ENCODE peak calls at places on chromosomes 6 and 20, in five cellular contexts. Y is adrenal gland, H is heart left ventricle, T is heart right ventricle, R is thoracic aorta. U is an unnamed sample.

GRCh38 chr6:7893342-7893741 is 17.2 kb downstream of the TXNDC5 start:
- DNase-seq in Y (no peak), H (no peak), T (no peak), R (no peak), U (no peak)

GRCh38 chr6:167795874-167796667 is 30.6 kb upstream of the AFDN start:
- DNase-seq in Y (peak; percentile 51), H (peak; percentile 49), T (peak; percentile 40), R (no peak), U (no peak)

GRCh38 chr6:167345960-167346359 is 21.1 kb downstream of the TTLL2 start:
- DNase-seq in Y (no peak), H (no peak), T (no peak), R (no peak), U (no peak)

GRCh38 chr6:148358196-148358785 is 15.7 kb downstream of the SASH1 start:
- DNase-seq in Y (peak; percentile 20), H (peak; percentile 37), T (peak; percentile 54), R (no peak), U (peak; percentile 87)

GRCh38 chr6:22636450-22636849 is 67.1 kb downstream of the HDGFL1 start:
- DNase-seq in Y (no peak), H (no peak), T (no peak), R (no peak), U (no peak)

GRCh38 chr6:140602843-140603242 is 1228.4 kb upstream of the CITED2 start:
- DNase-seq in Y (no peak), H (no peak), T (no peak), R (no peak), U (no peak)

GRCh38 chr20:45322952-45323383 is 14.9 kb upstream of the MATN4 start:
- DNase-seq in Y (peak; percentile 84), H (peak; percentile 68), T (peak; percentile 62), R (no peak), U (peak; percentile 39)

GRCh38 chr6:132527791-132528190 is 10.3 kb upstream of the TAAR9 start:
- DNase-seq in Y (no peak), H (no peak), T (no peak), R (no peak), U (no peak)

GRCh38 chr20:10179574-10180298 is 38.9 kb upstream of the SNAP25 start:
- DNase-seq in Y (peak; percentile 31), H (no peak), T (no peak), R (no peak), U (no peak)

GRCh38 chr6:136095961-136096360 is 154.2 kb downstream of the MTFR2 start:
- DNase-seq in Y (peak; percentile 35), H (peak; percentile 61), T (peak; percentile 63), R (no peak), U (peak; percentile 82)

GRCh38 chr6:133041020-133041419 is 200.1 kb upstream of the EYA4 start:
- DNase-seq in Y (no peak), H (peak; percentile 38), T (peak; percentile 31), R (no peak), U (no peak)

GRCh38 chr6:54267798-54268197 is 40.4 kb upstream of the TINAG start:
- DNase-seq in Y (peak; percentile 28), H (no peak), T (no peak), R (no peak), U (peak; percentile 64)

GRCh38 chr6:109010703-109011102 is 83.9 kb downstream of the SESN1 start:
- DNase-seq in Y (no peak), H (no peak), T (no peak), R (no peak), U (no peak)

GRCh38 chr6:84568971-84569370 is 195.4 kb downstream of the TBX18 start:
- DNase-seq in Y (no peak), H (no peak), T (no peak), R (no peak), U (peak; percentile 81)
- TF ChIP-seq CTCF in Y (no peak), H (peak; percentile 16), T (no peak), R (no peak), U (peak; percentile 46)

DNA sequence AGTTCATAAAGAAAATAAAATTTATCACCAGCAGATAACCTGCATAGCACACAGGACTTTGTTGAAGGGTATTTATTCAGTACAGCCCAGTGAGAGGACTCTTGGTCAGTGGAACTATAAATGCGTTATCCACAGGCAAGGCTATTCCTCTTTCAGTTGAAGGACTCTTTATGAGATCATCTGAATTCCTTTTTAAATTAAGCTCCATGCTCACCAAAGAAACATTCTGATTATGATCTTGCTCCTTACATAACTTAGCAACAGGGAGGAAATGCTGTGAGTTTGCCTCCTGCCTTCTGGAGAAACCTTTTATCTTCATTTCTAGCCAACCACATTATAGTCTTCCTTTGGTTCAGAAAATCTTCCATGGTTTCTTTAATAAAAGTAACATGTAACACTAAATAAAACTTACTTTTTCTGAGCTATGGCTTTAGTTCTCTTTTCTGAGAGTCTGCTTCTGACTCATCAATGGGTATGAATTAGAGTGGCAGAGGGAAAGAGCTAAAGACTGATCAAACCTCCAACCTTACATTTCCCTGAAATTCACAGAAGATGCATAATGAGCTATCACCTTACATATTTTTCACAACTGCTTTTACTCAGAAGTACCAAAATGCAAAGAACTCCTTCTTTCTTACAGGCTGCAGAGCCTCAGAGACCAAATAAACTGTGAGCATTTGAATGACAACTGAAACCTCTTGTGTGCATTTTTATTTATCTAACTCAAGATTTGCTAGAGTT is 267.2 kb downstream of the ADGRG6 start:
- DNase-seq in Y (no peak), H (no peak), T (no peak), R (no peak), U (peak; percentile 48)
- H3K4me3 ChIP-seq in Y (no peak overlapping the region), H (no peak overlapping the region), T (no peak overlapping the region), R (no peak overlapping the region), U (no peak overlapping the region)

DNA sequence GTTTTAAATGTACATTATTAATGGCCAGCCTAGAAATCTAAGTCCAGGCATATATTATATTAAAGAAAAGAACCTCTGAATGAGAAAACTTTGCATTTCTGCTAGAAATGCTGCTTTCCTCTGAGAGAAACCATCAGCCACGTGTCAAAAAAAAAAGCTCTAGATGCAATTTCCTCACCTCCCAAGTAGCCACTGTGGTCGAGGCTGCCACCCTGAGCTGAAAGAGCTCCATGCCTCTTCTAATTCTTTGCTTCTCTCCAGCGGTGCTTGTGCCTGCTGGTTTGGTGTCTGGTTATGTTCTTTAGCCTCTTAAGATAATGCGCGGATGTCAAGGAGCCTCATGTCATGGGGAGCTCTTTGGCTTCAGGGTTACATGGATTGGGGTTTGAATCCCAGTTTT is 316.0 kb downstream of the TFAP2C start:
- DNase-seq in Y (no peak), H (no peak), T (no peak), R (no peak), U (no peak)
- TF ChIP-seq CTCF in Y (no peak), H (no peak), T (no peak), R (no peak), U (no peak)

GRCh38 chr6:146962332-146962731 is 241.9 kb upstream of the STXBP5 start:
- DNase-seq in Y (peak; percentile 88), H (no peak), T (no peak), R (no peak), U (no peak)
- H3K4me3 ChIP-seq in Y (no peak overlapping the region), H (no peak overlapping the region), T (no peak overlapping the region), R (no peak overlapping the region), U (no peak overlapping the region)

GRCh38 chr20:58086763-58087566 is 141.5 kb downstream of the ANKRD60 start:
- DNase-seq in Y (peak; percentile 21), H (peak; percentile 38), T (peak; percentile 46), R (no peak), U (peak; percentile 42)
- TF ChIP-seq CTCF in Y (peak; percentile 82), H (peak; percentile 91), T (peak; percentile 80), R (peak; percentile 93), U (peak; percentile 84)

GRCh38 chr20:62977613-62978558 is 25.4 kb downstream of the SLC17A9 start:
- DNase-seq in Y (no peak), H (no peak), T (no peak), R (no peak), U (no peak)
- H3K4me3 ChIP-seq in Y (no peak overlapping the region), H (no peak overlapping the region), T (no peak overlapping the region), R (no peak overlapping the region), U (no peak overlapping the region)

U was measured in fibroblast of the aortic adventitia.